ENCODE peak calls at places on chromosomes 6 and 20, in eight cellular contexts. O, K, G, I, V, R, W and D are unnamed samples.

GRCh38 chr20:3998998-3999397 is 16.4 kb downstream of the RNF24 start:
- DNase-seq in W (no peak), R (no peak), G (no peak), I (no peak), O (no peak), V (no peak), K (no peak), D (no peak)

GRCh38 chr6:88238065-88238464 is 71.9 kb upstream of the CNR1 start:
- DNase-seq in K (peak), R (peak), G (no peak), V (no peak), W (peak), O (no peak), I (no peak), D (no peak)

GRCh38 chr20:29873946-29874345 is 1383.5 kb upstream of the DEFB115 start:
- DNase-seq in R (peak), G (no peak), V (no peak), K (peak), W (peak), I (no peak), O (no peak), D (peak)

GRCh38 chr20:22805219-22805618 is 220.8 kb upstream of the FOXA2 start:
- DNase-seq in V (no peak), R (no peak), G (no peak), I (no peak), K (peak), O (peak), W (peak), D (no peak)

GRCh38 chr6:84579404-84579803 is 185.0 kb downstream of the TBX18 start:
- DNase-seq in I (no peak), G (no peak), R (no peak), K (no peak), V (no peak), W (no peak), O (no peak), D (no peak)

GRCh38 chr20:62759981-62760431 is 36.3 kb upstream of the MRGBP start:
- DNase-seq in K (no peak), W (no peak), I (no peak), G (no peak), O (no peak), R (no peak), V (no peak), D (peak)

GRCh38 chr6:2061880-2062279 is 183.5 kb downstream of the GMDS start:
- DNase-seq in I (no peak), W (no peak), V (no peak), R (no peak), K (peak), O (no peak), G (no peak), D (no peak)

GRCh38 chr20:33727806-33728205 is 4.0 kb upstream of the ZNF341 start:
- DNase-seq in K (no peak), G (no peak), V (no peak), O (no peak), R (no peak), I (no peak), W (no peak), D (no peak)

GRCh38 chr20:20465259-20465658 is 97.4 kb downstream of the INSM1 start:
- DNase-seq in G (no peak), I (no peak), O (no peak), K (peak), W (no peak), V (no peak), R (peak), D (no peak)

GRCh38 chr6:131362070-131362469 is 211.0 kb upstream of the ARG1 start:
- DNase-seq in V (no peak), W (no peak), I (no peak), G (no peak), R (no peak), O (no peak), K (no peak), D (no peak)

GRCh38 chr6:5878792-5879191 is 127.9 kb downstream of the NRN1 start:
- DNase-seq in R (no peak), G (no peak), K (no peak), V (no peak), I (no peak), O (no peak), W (no peak), D (no peak)

GRCh38 chr20:64261138-64261537 is 5.6 kb downstream of the PCMTD2 start:
- DNase-seq in I (no peak), V (no peak), G (no peak), W (peak), O (peak), R (no peak), K (peak), D (peak)

GRCh38 chr6:150208606-150209352 is 65.9 kb downstream of the PPP1R14C start:
- DNase-seq in G (no peak), V (no peak), R (no peak), W (no peak), I (no peak), K (peak), O (no peak), D (no peak)

GRCh38 chr6:30260036-30260504 is 46.9 kb upstream of the TRIM26 start:
- DNase-seq in I (peak), G (no peak), V (no peak), R (no peak), K (no peak), W (no peak), O (no peak), D (no peak)

GRCh38 chr6:134632034-134632433 is 314.1 kb upstream of the SGK1 start:
- DNase-seq in K (no peak), O (no peak), I (no peak), R (no peak), W (no peak), G (no peak), V (no peak), D (no peak)

GRCh38 chr6:92559611-92560010 is 859.7 kb downstream of the EPHA7 start:
- DNase-seq in K (no peak), W (no peak), O (no peak), G (no peak), R (no peak), I (no peak), V (no peak), D (no peak)

GRCh38 chr6:137370871-137371633 is 123.1 kb downstream of the OLIG3 start:
- DNase-seq in I (no peak), O (no peak), K (peak), W (no peak), V (no peak), R (no peak), G (no peak), D (no peak)

GRCh38 chr6:152293404-152293803 is 343.8 kb downstream of the SYNE1 start:
- DNase-seq in V (no peak), O (peak), I (no peak), G (no peak), K (no peak), W (no peak), R (no peak), D (no peak)

GRCh38 chr6:19086480-19086879 is 699.3 kb downstream of the RNF144B start:
- DNase-seq in O (no peak), V (no peak), R (peak), I (no peak), K (no peak), W (no peak), G (no peak), D (no peak)

GRCh38 chr20:38170914-38171300 is 5.8 kb upstream of the TGM2 start:
- DNase-seq in K (no peak), O (no peak), W (no peak), G (no peak), I (no peak), V (no peak), R (no peak), D (no peak)

GRCh38 chr20:25223179-25223661 is 24.7 kb upstream of the PYGB start:
- DNase-seq in V (no peak), W (peak), O (no peak), K (peak), I (no peak), G (no peak), R (peak), D (no peak)